ENCODE peak calls at places on chromosomes 16 and 17, in eight cellular contexts. T, Z, H, L, S, O, B and N are unnamed samples.

GRCh38 chr16:65327346-65327745 is 205.5 kb upstream of the CDH11 start:
- DNase-seq in O (no peak), L (no peak), T (no peak), B (no peak), S (no peak), H (no peak), Z (no peak), N (no peak)

GRCh38 chr17:38702900-38703741 is 2.0 kb upstream of the MLLT6 start:
- DNase-seq in B (no peak), O (no peak), L (no peak), H (no peak), T (no peak), S (peak; percentile 8), Z (peak; percentile 70), N (no peak)

GRCh38 chr17:42288985-42289862 is 926 bp downstream of the STAT5A start:
- DNase-seq in O (no peak), H (no peak), T (peak; percentile 34), S (peak; percentile 34), Z (peak; percentile 77), L (peak; percentile 42), B (no peak), N (no peak)

GRCh38 chr17:75102385-75102821 is 7.4 kb upstream of the ARMC7 start:
- DNase-seq in O (no peak), L (no peak), T (no peak), H (no peak), Z (peak; percentile 67), S (no peak), B (peak; percentile 64), N (peak; percentile 17)

GRCh38 chr16:72677662-72678447 is 370.1 kb downstream of the ZFHX3 start:
- DNase-seq in L (no peak), S (no peak), Z (no peak), T (peak; percentile 46), O (no peak), B (no peak), H (peak; percentile 29), N (no peak)

GRCh38 chr17:39903158-39903884 is 15.1 kb downstream of the GSDMB start:
- DNase-seq in L (no peak), T (no peak), S (no peak), O (no peak), B (no peak), H (peak; percentile 3), Z (no peak), N (peak; percentile 39)

GRCh38 chr17:17494499-17495447 is 1.4 kb downstream of the RASD1 start:
- DNase-seq in B (peak; percentile 43), L (no peak), O (no peak), T (peak; percentile 74), S (no peak), Z (peak; percentile 57), H (peak; percentile 43), N (no peak)

GRCh38 chr16:4846503-4846900 is 586 bp downstream of the GLYR1 start:
- DNase-seq in L (peak; percentile 10), T (peak; percentile 52), Z (peak; percentile 72), B (no peak), H (peak; percentile 56), S (no peak), O (no peak), N (no peak)

GRCh38 chr16:3195975-3196374 is 8.0 kb downstream of the OR1F1 start:
- DNase-seq in B (no peak), S (no peak), L (no peak), O (no peak), H (no peak), T (no peak), Z (no peak), N (no peak)

GRCh38 chr16:15811778-15812750 is 44.8 kb downstream of the MYH11 start:
- DNase-seq in L (no peak), H (peak; percentile 97), O (no peak), T (no peak), B (peak; percentile 57), Z (no peak), S (no peak), N (no peak)